ENCODE peak calls at places on chromosomes 5 and 9, in four cellular contexts. One of them, this sample, is unnamed.

GRCh38 chr5:169609716-169610115 is 26.1 kb downstream of the SPDL1 start:
- DNase-seq in CD4-positive, CD25-positive, alpha-beta regulatory T cell: no peak
- DNase-seq in CD4-positive, alpha-beta memory T cell: no peak
- DNase-seq in HEK293T: no peak
- DNase-seq in this sample: no peak

GRCh38 chr5:153660919-153661318 is 170.4 kb downstream of the GRIA1 start:
- DNase-seq in CD4-positive, CD25-positive, alpha-beta regulatory T cell: no peak
- DNase-seq in CD4-positive, alpha-beta memory T cell: no peak
- DNase-seq in HEK293T: peak
- DNase-seq in this sample: no peak

GRCh38 chr9:124353166-124353768 is 62.0 kb downstream of the PSMB7 start:
- DNase-seq in CD4-positive, CD25-positive, alpha-beta regulatory T cell: no peak
- DNase-seq in CD4-positive, alpha-beta memory T cell: no peak
- DNase-seq in HEK293T: no peak
- DNase-seq in this sample: no peak

GRCh38 chr5:51500-51823 is 40.5 kb upstream of the PLEKHG4B start:
- DNase-seq in CD4-positive, CD25-positive, alpha-beta regulatory T cell: no peak
- DNase-seq in CD4-positive, alpha-beta memory T cell: no peak
- DNase-seq in HEK293T: no peak
- DNase-seq in this sample: no peak

GRCh38 chr5:83895860-83896259 is 175.2 kb upstream of the HAPLN1 start:
- DNase-seq in CD4-positive, alpha-beta memory T cell: no peak
- DNase-seq in HEK293T: no peak
- DNase-seq in CD4-positive, CD25-positive, alpha-beta regulatory T cell: no peak
- DNase-seq in this sample: no peak

GRCh38 chr5:50766462-50766861 is 100.0 kb downstream of the PARP8 start:
- DNase-seq in CD4-positive, alpha-beta memory T cell: no peak
- DNase-seq in HEK293T: no peak
- DNase-seq in CD4-positive, CD25-positive, alpha-beta regulatory T cell: no peak
- DNase-seq in this sample: no peak

GRCh38 chr5:38115318-38115827 is 143.0 kb upstream of the EGFLAM start:
- DNase-seq in CD4-positive, CD25-positive, alpha-beta regulatory T cell: no peak
- DNase-seq in HEK293T: no peak
- DNase-seq in CD4-positive, alpha-beta memory T cell: no peak
- DNase-seq in this sample: no peak

GRCh38 chr5:68369436-68370125 is 154.0 kb downstream of the PIK3R1 start:
- DNase-seq in HEK293T: no peak
- DNase-seq in CD4-positive, CD25-positive, alpha-beta regulatory T cell: peak
- DNase-seq in CD4-positive, alpha-beta memory T cell: peak
- DNase-seq in this sample: no peak

GRCh38 chr5:41182666-41183065 is 30.7 kb downstream of the C6 start:
- DNase-seq in HEK293T: no peak
- DNase-seq in CD4-positive, alpha-beta memory T cell: no peak
- DNase-seq in CD4-positive, CD25-positive, alpha-beta regulatory T cell: no peak
- DNase-seq in this sample: no peak

GRCh38 chr9:104772707-104773106 is 8.8 kb downstream of the NIPSNAP3B start:
- DNase-seq in HEK293T: no peak
- DNase-seq in CD4-positive, CD25-positive, alpha-beta regulatory T cell: no peak
- DNase-seq in CD4-positive, alpha-beta memory T cell: no peak
- DNase-seq in this sample: no peak

GRCh38 chr5:114450516-114450909 is 88.6 kb downstream of the KCNN2 start:
- DNase-seq in HEK293T: peak
- DNase-seq in CD4-positive, alpha-beta memory T cell: no peak
- DNase-seq in CD4-positive, CD25-positive, alpha-beta regulatory T cell: no peak
- DNase-seq in this sample: no peak

GRCh38 chr5:115599502-115599901 is 2.8 kb downstream of the TICAM2 start:
- DNase-seq in CD4-positive, alpha-beta memory T cell: no peak
- DNase-seq in CD4-positive, CD25-positive, alpha-beta regulatory T cell: no peak
- DNase-seq in HEK293T: no peak
- DNase-seq in this sample: no peak

GRCh38 chr5:151104795-151105194 is 24.0 kb upstream of the TNIP1 start:
- DNase-seq in CD4-positive, alpha-beta memory T cell: no peak
- DNase-seq in CD4-positive, CD25-positive, alpha-beta regulatory T cell: no peak
- DNase-seq in HEK293T: no peak
- DNase-seq in this sample: no peak

GRCh38 chr9:33147770-33148169 is 19.4 kb downstream of the B4GALT1 start:
- DNase-seq in CD4-positive, CD25-positive, alpha-beta regulatory T cell: no peak
- DNase-seq in CD4-positive, alpha-beta memory T cell: no peak
- DNase-seq in HEK293T: no peak
- DNase-seq in this sample: no peak

GRCh38 chr5:158895573-158895972 is 204.1 kb downstream of the EBF1 start:
- DNase-seq in CD4-positive, CD25-positive, alpha-beta regulatory T cell: no peak
- DNase-seq in HEK293T: no peak
- DNase-seq in CD4-positive, alpha-beta memory T cell: no peak
- DNase-seq in this sample: no peak

GRCh38 chr9:121985792-121986494 is 107.2 kb downstream of the TTLL11 start:
- DNase-seq in CD4-positive, CD25-positive, alpha-beta regulatory T cell: no peak
- DNase-seq in CD4-positive, alpha-beta memory T cell: no peak
- DNase-seq in HEK293T: no peak
- DNase-seq in this sample: no peak

GRCh38 chr9:121859646-121860045 is 208.2 kb downstream of the DAB2IP start:
- DNase-seq in HEK293T: no peak
- DNase-seq in CD4-positive, alpha-beta memory T cell: no peak
- DNase-seq in CD4-positive, CD25-positive, alpha-beta regulatory T cell: no peak
- DNase-seq in this sample: no peak

GRCh38 chr5:32805966-32806626 is 95.0 kb downstream of the NPR3 start:
- DNase-seq in HEK293T: no peak
- DNase-seq in CD4-positive, alpha-beta memory T cell: no peak
- DNase-seq in CD4-positive, CD25-positive, alpha-beta regulatory T cell: no peak
- DNase-seq in this sample: no peak

This sample was measured in T-helper 1 cell.